ENCODE peak calls at places on chromosomes 2 and 18, in nine cellular contexts. Y is OCI-LY7, M is mesothelial cell of epicardium, T is lower lobe of right lung, E is GM13977, W is HCT116, D is brain microvascular endothelial cell, U is mucosa of descending colon, J is psoas muscle. X is an unnamed sample.

GRCh38 chr2:109487237-109487869 is 126.4 kb downstream of the SEPTIN10 start:
- DNase-seq in Y (no peak), M (no peak), T (no peak), E (no peak), W (no peak), D (peak), U (no peak), J (no peak), X (no peak)

GRCh38 chr2:60227014-60227413 is 326.4 kb downstream of the BCL11A start:
- DNase-seq in Y (no peak), M (no peak), T (no peak), E (no peak), W (no peak), D (no peak), U (no peak), J (no peak), X (no peak)

GRCh38 chr2:212465456-212465855 is 73.1 kb downstream of the ERBB4 start:
- DNase-seq in Y (no peak), M (no peak), T (no peak), E (no peak), W (no peak), D (no peak), U (no peak), J (no peak), X (no peak)

GRCh38 chr18:32754508-32755263 is 18.1 kb downstream of the KLHL14 start:
- DNase-seq in Y (no peak), M (no peak), T (no peak), E (no peak), W (no peak), D (no peak), U (no peak), J (no peak), X (no peak)

GRCh38 chr18:7897119-7897518 is 330.0 kb downstream of the PTPRM start:
- DNase-seq in Y (no peak), M (no peak), T (no peak), E (no peak), W (no peak), D (no peak), U (no peak), J (no peak), X (no peak)

GRCh38 chr18:58337688-58338087 is 291.2 kb downstream of the ALPK2 start:
- DNase-seq in Y (no peak), M (no peak), T (no peak), E (no peak), W (no peak), D (no peak), U (peak), J (no peak), X (no peak)

GRCh38 chr2:241768850-241769249 is 7.8 kb upstream of the GAL3ST2 start:
- DNase-seq in Y (no peak), M (no peak), T (no peak), E (no peak), W (no peak), D (no peak), U (no peak), J (no peak), X (peak)

GRCh38 chr18:77234504-77235365 is 14.9 kb upstream of the GALR1 start:
- DNase-seq in Y (no peak), M (no peak), T (no peak), E (no peak), W (no peak), D (no peak), U (no peak), J (no peak), X (no peak)

GRCh38 chr18:10353791-10354190 is 100.6 kb upstream of the APCDD1 start:
- DNase-seq in Y (no peak), M (no peak), T (no peak), E (no peak), W (no peak), D (peak), U (no peak), J (no peak), X (no peak)

GRCh38 chr2:55164534-55165104 is 67.5 kb downstream of the CLHC1 start:
- DNase-seq in Y (no peak), M (no peak), T (no peak), E (no peak), W (no peak), D (no peak), U (no peak), J (no peak), X (no peak)

GRCh38 chr2:9021563-9022211 is 18.2 kb upstream of the MBOAT2 start:
- DNase-seq in Y (no peak), M (no peak), T (no peak), E (no peak), W (no peak), D (no peak), U (no peak), J (no peak), X (no peak)

GRCh38 chr2:120472891-120473309 is 127.0 kb downstream of the INHBB start:
- DNase-seq in Y (no peak), M (no peak), T (no peak), E (no peak), W (no peak), D (no peak), U (no peak), J (no peak), X (no peak)

GRCh38 chr2:100321881-100322820 is at the start of gene LONRF2:
- DNase-seq in Y (no peak), M (peak), T (peak), E (peak), W (no peak), D (no peak), U (no peak), J (peak), X (peak)

GRCh38 chr18:49075697-49076096 is 124.9 kb upstream of the SMAD7 start:
- DNase-seq in Y (no peak), M (no peak), T (no peak), E (no peak), W (no peak), D (no peak), U (no peak), J (no peak), X (no peak)

GRCh38 chr2:102166189-102166845 is 20.5 kb upstream of the IL1RL2 start:
- DNase-seq in Y (no peak), M (no peak), T (no peak), E (no peak), W (no peak), D (peak), U (peak), J (no peak), X (no peak)

GRCh38 chr2:134289225-134289624 is 35.4 kb downstream of the MGAT5 start:
- DNase-seq in Y (no peak), M (no peak), T (no peak), E (no peak), W (no peak), D (no peak), U (no peak), J (no peak), X (no peak)

GRCh38 chr18:2395427-2396161 is 175.7 kb downstream of the METTL4 start:
- DNase-seq in Y (no peak), M (no peak), T (no peak), E (no peak), W (no peak), D (no peak), U (no peak), J (no peak), X (no peak)

GRCh38 chr2:120314656-120315366 is 31.1 kb upstream of the INHBB start:
- DNase-seq in Y (no peak), M (no peak), T (no peak), E (no peak), W (no peak), D (no peak), U (no peak), J (no peak), X (no peak)

GRCh38 chr2:233418761-233419625 is 64.7 kb downstream of the DGKD start:
- DNase-seq in Y (peak), M (no peak), T (no peak), E (no peak), W (peak), D (peak), U (no peak), J (peak), X (peak)

GRCh38 chr2:153068915-153069314 is 350.5 kb downstream of the ARL6IP6 start:
- DNase-seq in Y (no peak), M (no peak), T (no peak), E (no peak), W (no peak), D (no peak), U (no peak), J (no peak), X (no peak)

GRCh38 chr18:79628416-79629248 is 51.0 kb upstream of the CTDP1 start:
- DNase-seq in Y (no peak), M (no peak), T (no peak), E (no peak), W (no peak), D (no peak), U (no peak), J (no peak), X (no peak)

GRCh38 chr2:85768713-85769112 is 14.9 kb downstream of the ATOH8 start:
- DNase-seq in Y (no peak), M (no peak), T (no peak), E (no peak), W (no peak), D (peak), U (peak), J (no peak), X (no peak)

GRCh38 chr2:99153921-99154604 is 679 bp downstream of the TSGA10 start:
- DNase-seq in Y (no peak), M (no peak), T (no peak), E (no peak), W (no peak), D (no peak), U (peak), J (no peak), X (no peak)

GRCh38 chr2:160371251-160372009 is 122.2 kb downstream of the RBMS1 start:
- DNase-seq in Y (no peak), M (no peak), T (peak), E (no peak), W (no peak), D (no peak), U (no peak), J (no peak), X (no peak)

GRCh38 chr18:22557160-22557941 is 139.6 kb upstream of the CTAGE1 start:
- DNase-seq in Y (no peak), M (no peak), T (no peak), E (no peak), W (no peak), D (no peak), U (no peak), J (no peak), X (no peak)

GRCh38 chr18:39455300-39455699 is 1889.7 kb upstream of the CELF4 start:
- DNase-seq in Y (no peak), M (no peak), T (no peak), E (no peak), W (no peak), D (peak), U (no peak), J (no peak), X (no peak)

GRCh38 chr18:47826157-47827074 is 104.0 kb downstream of the SMAD2 start:
- DNase-seq in Y (no peak), M (no peak), T (no peak), E (no peak), W (no peak), D (no peak), U (peak), J (no peak), X (no peak)

GRCh38 chr2:233385489-233386044 is 31.3 kb downstream of the DGKD start:
- DNase-seq in Y (peak), M (no peak), T (no peak), E (peak), W (no peak), D (no peak), U (no peak), J (no peak), X (peak)

GRCh38 chr2:24993797-24994196 is 22.0 kb upstream of the DNAJC27 start:
- DNase-seq in Y (no peak), M (no peak), T (no peak), E (no peak), W (no peak), D (no peak), U (peak), J (no peak), X (no peak)

GRCh38 chr2:160703648-160704585 is 210.3 kb upstream of the RBMS1 start:
- DNase-seq in Y (peak), M (no peak), T (peak), E (no peak), W (no peak), D (no peak), U (peak), J (peak), X (no peak)

GRCh38 chr2:217858519-217859466 is 144.0 kb downstream of the TNS1 start:
- DNase-seq in Y (no peak), M (peak), T (no peak), E (no peak), W (no peak), D (peak), U (peak), J (peak), X (no peak)

GRCh38 chr2:173750831-173751230 is 214.3 kb downstream of the SP3 start:
- DNase-seq in Y (no peak), M (no peak), T (no peak), E (no peak), W (no peak), D (no peak), U (no peak), J (no peak), X (no peak)

GRCh38 chr2:173747037-173747436 is 218.1 kb downstream of the SP3 start:
- DNase-seq in Y (no peak), M (no peak), T (no peak), E (no peak), W (no peak), D (no peak), U (no peak), J (no peak), X (no peak)

GRCh38 chr2:173750332-173750731 is 214.8 kb downstream of the SP3 start:
- DNase-seq in Y (no peak), M (no peak), T (no peak), E (no peak), W (no peak), D (no peak), U (no peak), J (no peak), X (no peak)

GRCh38 chr2:173751245-173751975 is 213.8 kb downstream of the SP3 start:
- DNase-seq in Y (no peak), M (no peak), T (no peak), E (no peak), W (no peak), D (no peak), U (no peak), J (no peak), X (no peak)

GRCh38 chr2:173749315-173749714 is 215.9 kb downstream of the SP3 start:
- DNase-seq in Y (no peak), M (no peak), T (no peak), E (no peak), W (peak), D (peak), U (no peak), J (no peak), X (no peak)
- TF ChIP-seq CTCF in Y (peak), M (no peak), T (no peak), E (no peak), W (peak), D (peak), U (no peak), J (no peak), X (no peak)

GRCh38 chr2:64866797-64867196 is 122.4 kb upstream of the SLC1A4 start:
- DNase-seq in Y (no peak), M (no peak), T (no peak), E (no peak), W (no peak), D (peak), U (peak), J (peak), X (no peak)
- TF ChIP-seq CTCF in Y (no peak), M (no peak), T (no peak), E (no peak), W (no peak), D (peak), U (no peak), J (no peak), X (no peak)

GRCh38 chr18:42261731-42262130 is 306.7 kb downstream of the PIK3C3 start:
- DNase-seq in Y (no peak), M (no peak), T (no peak), E (no peak), W (no peak), D (no peak), U (no peak), J (no peak), X (no peak)
- TF ChIP-seq CTCF in Y (no peak), M (no peak), T (no peak), E (no peak), W (no peak), D (no peak), U (no peak), J (no peak), X (no peak)

GRCh38 chr2:131041402-131042160 is 51.7 kb downstream of the FAM168B start:
- DNase-seq in Y (no peak), M (no peak), T (peak), E (no peak), W (no peak), D (no peak), U (no peak), J (no peak), X (no peak)

GRCh38 chr2:131042161-131042775 is 51.0 kb downstream of the FAM168B start:
- DNase-seq in Y (no peak), M (no peak), T (peak), E (no peak), W (no peak), D (no peak), U (no peak), J (no peak), X (no peak)

GRCh38 chr2:131039535-131039907 is 53.7 kb downstream of the FAM168B start:
- DNase-seq in Y (no peak), M (no peak), T (peak), E (no peak), W (no peak), D (no peak), U (no peak), J (no peak), X (no peak)

GRCh38 chr2:131039908-131040660 is 53.2 kb downstream of the FAM168B start:
- DNase-seq in Y (no peak), M (no peak), T (peak), E (peak), W (no peak), D (no peak), U (no peak), J (no peak), X (no peak)

DNA sequence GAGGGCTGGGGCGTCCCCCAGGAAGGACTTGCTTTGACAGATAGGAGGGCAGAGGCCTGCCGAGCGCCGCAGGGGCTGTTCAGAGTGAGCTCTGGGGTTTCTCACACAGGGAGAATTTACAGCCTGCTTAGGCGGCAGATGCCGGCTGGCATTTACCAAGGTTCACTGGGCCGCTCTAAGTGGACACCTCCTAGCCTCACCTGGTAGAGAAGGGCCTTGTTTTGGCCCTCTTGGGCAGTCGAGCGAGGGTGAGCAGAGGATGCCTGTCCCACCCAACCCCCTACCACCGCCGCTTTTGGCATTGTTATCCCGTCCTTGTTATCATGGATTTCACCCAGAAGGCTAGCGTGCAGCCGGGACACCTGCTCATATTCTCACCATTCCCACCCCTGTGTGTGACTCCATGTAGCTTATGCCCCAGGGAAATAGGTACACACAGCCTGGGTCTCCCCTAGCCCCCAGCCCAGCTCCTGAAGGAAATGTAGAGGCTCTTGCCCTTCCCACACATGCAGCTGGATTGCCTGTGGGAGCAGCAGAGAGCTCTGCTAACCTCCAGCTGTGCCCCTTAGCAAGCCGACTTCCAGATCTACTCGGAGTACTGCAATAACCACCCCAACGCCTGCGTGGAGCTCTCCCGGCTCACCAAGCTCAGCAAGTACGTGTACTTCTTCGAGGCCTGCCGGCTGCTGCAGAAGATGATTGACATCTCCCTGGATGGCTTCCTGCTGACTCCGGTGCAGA is 52.4 kb downstream of the FAM168B start:
- DNase-seq in Y (no peak), M (no peak), T (peak), E (no peak), W (no peak), D (peak), U (no peak), J (no peak), X (no peak)
- TF ChIP-seq CTCF in Y (no peak), M (no peak), T (no peak), E (no peak), W (no peak), D (peak), U (no peak), J (no peak), X (no peak)

GRCh38 chr18:46333371-46334199 is 229.4 kb downstream of the HAUS1 start:
- DNase-seq in Y (no peak), M (no peak), T (no peak), E (no peak), W (peak), D (no peak), U (no peak), J (peak), X (no peak)
- TF ChIP-seq CTCF in Y (no peak), M (no peak), T (no peak), E (no peak), W (no peak), D (no peak), U (no peak), J (no peak), X (no peak)

DNA sequence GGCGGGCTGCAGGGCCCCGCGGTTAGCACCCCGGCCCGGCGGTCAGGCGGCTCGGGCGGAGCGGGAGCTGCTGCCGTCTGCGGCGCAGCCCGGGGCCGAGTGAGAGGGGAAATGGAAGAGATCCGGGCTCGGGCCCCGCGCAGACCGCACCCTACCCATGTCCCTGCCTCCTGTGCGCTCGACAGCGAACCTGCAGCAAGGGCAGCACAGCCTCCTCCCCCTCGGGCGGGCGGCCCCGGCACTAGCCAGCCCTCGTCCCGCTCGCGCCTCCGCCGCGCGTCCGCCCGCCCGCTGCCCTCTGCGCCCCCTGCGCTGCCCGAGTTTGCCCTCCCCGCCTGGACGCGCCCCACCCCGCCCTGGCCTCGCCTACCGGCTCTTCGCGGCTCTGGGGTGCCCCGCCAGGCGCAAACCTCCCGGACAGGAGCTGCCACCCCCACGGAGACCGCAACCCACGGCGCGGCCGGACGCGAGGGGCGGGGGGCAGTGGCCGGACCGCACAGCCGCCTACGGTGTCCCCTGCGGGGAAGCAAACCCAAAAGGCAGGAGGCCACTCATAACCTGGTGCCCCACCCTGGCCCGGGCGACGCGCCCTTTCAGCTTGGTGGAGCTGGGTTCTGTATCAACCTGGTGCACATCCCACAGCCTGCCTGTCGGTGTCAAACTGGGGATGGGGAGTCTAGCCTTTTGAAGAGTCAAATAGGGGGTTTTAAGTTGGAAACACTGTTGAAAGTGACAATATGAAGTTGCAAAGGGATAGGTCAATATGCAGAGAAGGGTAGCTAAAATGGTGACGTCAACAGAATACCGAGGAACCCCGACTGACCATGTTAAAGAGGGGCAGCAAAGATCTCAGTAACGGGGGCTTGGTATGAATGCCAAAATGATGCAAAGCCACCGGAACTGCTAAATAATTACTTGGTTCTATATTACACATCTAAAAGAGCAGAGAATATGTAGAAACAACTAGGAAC is at the start of gene IHH:
- DNase-seq in Y (no peak), M (no peak), T (peak), E (peak), W (no peak), D (no peak), U (peak), J (no peak), X (no peak)
- TF ChIP-seq CTCF in Y (no peak), M (no peak), T (no peak), E (no peak), W (no peak), D (no peak), U (no peak), J (no peak), X (no peak)

GRCh38 chr18:5066380-5066977 is 130.6 kb downstream of the AKAIN1 start:
- DNase-seq in Y (peak), M (no peak), T (no peak), E (no peak), W (no peak), D (no peak), U (peak), J (no peak), X (no peak)
- TF ChIP-seq CTCF in Y (peak), M (peak), T (peak), E (peak), W (peak), D (no peak), U (peak), J (no peak), X (peak)